ENCODE peak calls at places on chromosomes 11 and 22, in eight cellular contexts. One of them, this sample, is unnamed.

GRCh38 chr22:49086181-49086580 is 741.5 kb downstream of the BRD1 start:
- DNase-seq in skeletal muscle cell: no peak
- DNase-seq in naive B cell: no peak
- DNase-seq in HFFc6: no peak
- DNase-seq in naive thymus-derived CD8-positive, alpha-beta T cell: no peak
- DNase-seq in CD4-positive, alpha-beta T cell: no peak
- DNase-seq in AG04450: no peak
- DNase-seq in HTR-8/SVneo: no peak
- DNase-seq in this sample: no peak

GRCh38 chr11:124481365-124482323 is 36.1 kb upstream of the OR8B8 start:
- DNase-seq in skeletal muscle cell: peak
- DNase-seq in naive B cell: no peak
- DNase-seq in HFFc6: peak
- DNase-seq in naive thymus-derived CD8-positive, alpha-beta T cell: no peak
- DNase-seq in CD4-positive, alpha-beta T cell: no peak
- DNase-seq in AG04450: peak
- DNase-seq in HTR-8/SVneo: no peak
- DNase-seq in this sample: peak

GRCh38 chr11:117299351-117300300 is 8.5 kb downstream of the BACE1-AS start:
- DNase-seq in skeletal muscle cell: no peak
- DNase-seq in naive B cell: no peak
- DNase-seq in HFFc6: no peak
- DNase-seq in naive thymus-derived CD8-positive, alpha-beta T cell: no peak
- DNase-seq in CD4-positive, alpha-beta T cell: no peak
- DNase-seq in AG04450: no peak
- DNase-seq in HTR-8/SVneo: no peak
- DNase-seq in this sample: no peak

GRCh38 chr22:46596032-46596441 is 24.1 kb upstream of the GRAMD4 start:
- DNase-seq in skeletal muscle cell: no peak
- DNase-seq in naive B cell: no peak
- DNase-seq in HFFc6: peak
- DNase-seq in naive thymus-derived CD8-positive, alpha-beta T cell: no peak
- DNase-seq in CD4-positive, alpha-beta T cell: no peak
- DNase-seq in AG04450: no peak
- DNase-seq in HTR-8/SVneo: no peak
- DNase-seq in this sample: no peak

GRCh38 chr22:39176067-39176621 is 23.7 kb upstream of the CBX7 start:
- DNase-seq in skeletal muscle cell: no peak
- DNase-seq in naive B cell: no peak
- DNase-seq in HFFc6: peak
- DNase-seq in naive thymus-derived CD8-positive, alpha-beta T cell: no peak
- DNase-seq in CD4-positive, alpha-beta T cell: no peak
- DNase-seq in AG04450: no peak
- DNase-seq in HTR-8/SVneo: peak
- DNase-seq in this sample: peak

GRCh38 chr11:119700536-119701346 is 28.3 kb downstream of the NECTIN1 start:
- DNase-seq in skeletal muscle cell: no peak
- DNase-seq in naive B cell: no peak
- DNase-seq in HFFc6: no peak
- DNase-seq in naive thymus-derived CD8-positive, alpha-beta T cell: no peak
- DNase-seq in CD4-positive, alpha-beta T cell: no peak
- DNase-seq in AG04450: no peak
- DNase-seq in HTR-8/SVneo: no peak
- DNase-seq in this sample: no peak

GRCh38 chr11:82085493-82085892 is 648.2 kb downstream of the FAM181B start:
- DNase-seq in skeletal muscle cell: no peak
- DNase-seq in naive B cell: no peak
- DNase-seq in HFFc6: no peak
- DNase-seq in naive thymus-derived CD8-positive, alpha-beta T cell: no peak
- DNase-seq in CD4-positive, alpha-beta T cell: no peak
- DNase-seq in AG04450: no peak
- DNase-seq in HTR-8/SVneo: no peak
- DNase-seq in this sample: no peak

GRCh38 chr22:32325416-32325801 is 32.3 kb upstream of the RFPL3 start:
- DNase-seq in skeletal muscle cell: no peak
- DNase-seq in naive B cell: no peak
- DNase-seq in HFFc6: no peak
- DNase-seq in naive thymus-derived CD8-positive, alpha-beta T cell: peak
- DNase-seq in CD4-positive, alpha-beta T cell: no peak
- DNase-seq in AG04450: no peak
- DNase-seq in HTR-8/SVneo: no peak
- DNase-seq in this sample: no peak

GRCh38 chr22:27226666-27227065 is 569.3 kb downstream of the MIAT start:
- DNase-seq in skeletal muscle cell: no peak
- DNase-seq in naive B cell: no peak
- DNase-seq in HFFc6: peak
- DNase-seq in naive thymus-derived CD8-positive, alpha-beta T cell: no peak
- DNase-seq in CD4-positive, alpha-beta T cell: no peak
- DNase-seq in AG04450: no peak
- DNase-seq in HTR-8/SVneo: no peak
- DNase-seq in this sample: no peak

GRCh38 chr22:41367039-41367679 is 14.6 kb upstream of the TEF start:
- DNase-seq in skeletal muscle cell: peak
- DNase-seq in naive B cell: no peak
- DNase-seq in HFFc6: peak
- DNase-seq in naive thymus-derived CD8-positive, alpha-beta T cell: no peak
- DNase-seq in CD4-positive, alpha-beta T cell: no peak
- DNase-seq in AG04450: peak
- DNase-seq in HTR-8/SVneo: peak
- DNase-seq in this sample: peak

GRCh38 chr11:2995091-2995561 is 3.0 kb upstream of the NAP1L4 start:
- DNase-seq in skeletal muscle cell: no peak
- DNase-seq in naive B cell: no peak
- DNase-seq in HFFc6: no peak
- DNase-seq in naive thymus-derived CD8-positive, alpha-beta T cell: no peak
- DNase-seq in CD4-positive, alpha-beta T cell: no peak
- DNase-seq in AG04450: no peak
- DNase-seq in HTR-8/SVneo: no peak
- DNase-seq in this sample: no peak

GRCh38 chr11:84163115-84163514 is 876.9 kb upstream of the CCDC90B start:
- DNase-seq in skeletal muscle cell: no peak
- DNase-seq in naive B cell: no peak
- DNase-seq in HFFc6: no peak
- DNase-seq in naive thymus-derived CD8-positive, alpha-beta T cell: no peak
- DNase-seq in CD4-positive, alpha-beta T cell: no peak
- DNase-seq in AG04450: no peak
- DNase-seq in HTR-8/SVneo: no peak
- DNase-seq in this sample: no peak

GRCh38 chr11:96863520-96863919 is 473.7 kb downstream of the JRKL start:
- DNase-seq in skeletal muscle cell: no peak
- DNase-seq in naive B cell: no peak
- DNase-seq in HFFc6: no peak
- DNase-seq in naive thymus-derived CD8-positive, alpha-beta T cell: no peak
- DNase-seq in CD4-positive, alpha-beta T cell: no peak
- DNase-seq in AG04450: no peak
- DNase-seq in HTR-8/SVneo: no peak
- DNase-seq in this sample: no peak

GRCh38 chr22:21829523-21829922 is 37.9 kb downstream of the MAPK1 start:
- DNase-seq in skeletal muscle cell: no peak
- DNase-seq in naive B cell: no peak
- DNase-seq in HFFc6: no peak
- DNase-seq in naive thymus-derived CD8-positive, alpha-beta T cell: no peak
- DNase-seq in CD4-positive, alpha-beta T cell: no peak
- DNase-seq in AG04450: no peak
- DNase-seq in HTR-8/SVneo: no peak
- DNase-seq in this sample: no peak

GRCh38 chr11:130478204-130478701 is 29.8 kb downstream of the ADAMTS15 start:
- DNase-seq in skeletal muscle cell: peak
- DNase-seq in naive B cell: no peak
- DNase-seq in HFFc6: peak
- DNase-seq in naive thymus-derived CD8-positive, alpha-beta T cell: no peak
- DNase-seq in CD4-positive, alpha-beta T cell: no peak
- DNase-seq in AG04450: peak
- DNase-seq in HTR-8/SVneo: peak
- DNase-seq in this sample: peak

GRCh38 chr11:97815667-97816066 is 1205.1 kb upstream of the CNTN5 start:
- DNase-seq in skeletal muscle cell: no peak
- DNase-seq in naive B cell: no peak
- DNase-seq in HFFc6: no peak
- DNase-seq in naive thymus-derived CD8-positive, alpha-beta T cell: no peak
- DNase-seq in CD4-positive, alpha-beta T cell: no peak
- DNase-seq in AG04450: no peak
- DNase-seq in HTR-8/SVneo: no peak
- DNase-seq in this sample: no peak